ENCODE peak calls at places on chromosomes 1 and 21, in four cellular contexts. One of them, this sample, is unnamed.

GRCh38 chr1:155007253-155007828 is 4.7 kb downstream of the ZBTB7B start:
- DNase-seq in HepG2: no peak
- DNase-seq in K562: no peak
- DNase-seq in H1: no peak
- DNase-seq in this sample: no peak

GRCh38 chr1:119220980-119221379 is 80.5 kb upstream of the WARS2 start:
- DNase-seq in H1: no peak
- DNase-seq in HepG2: no peak
- DNase-seq in K562: no peak
- DNase-seq in this sample: no peak

GRCh38 chr1:215600867-215601266 is 33.8 kb downstream of the KCTD3 start:
- DNase-seq in HepG2: no peak
- DNase-seq in K562: no peak
- DNase-seq in H1: no peak
- DNase-seq in this sample: no peak

GRCh38 chr1:150362721-150363425 is 1.1 kb upstream of the RPRD2 start:
- DNase-seq in H1: no peak
- DNase-seq in HepG2: no peak
- DNase-seq in K562: peak
- DNase-seq in this sample: no peak

GRCh38 chr1:171055966-171056643 is 34.6 kb upstream of the FMO3 start:
- DNase-seq in HepG2: no peak
- DNase-seq in H1: no peak
- DNase-seq in K562: no peak
- DNase-seq in this sample: no peak

GRCh38 chr1:110595311-110595710 is 10.8 kb downstream of the KCNA2 start:
- DNase-seq in H1: no peak
- DNase-seq in K562: no peak
- DNase-seq in HepG2: no peak
- DNase-seq in this sample: no peak

GRCh38 chr1:206895320-206895719 is 1.9 kb upstream of the IL24 start:
- DNase-seq in H1: no peak
- DNase-seq in HepG2: no peak
- DNase-seq in K562: no peak
- DNase-seq in this sample: no peak

GRCh38 chr1:2322593-2323295 is 68.6 kb downstream of the MORN1 start:
- DNase-seq in H1: no peak
- DNase-seq in HepG2: no peak
- DNase-seq in K562: no peak
- DNase-seq in this sample: no peak

GRCh38 chr21:26909972-26910371 is 56.9 kb downstream of the ADAMTS5 start:
- DNase-seq in HepG2: no peak
- DNase-seq in K562: no peak
- DNase-seq in H1: peak
- DNase-seq in this sample: no peak

GRCh38 chr1:150578278-150579109 is 916 bp downstream of the MCL1 start:
- DNase-seq in HepG2: peak
- DNase-seq in H1: no peak
- DNase-seq in K562: peak
- DNase-seq in this sample: peak

GRCh38 chr1:201085902-201086735 is 26.1 kb downstream of the CACNA1S start:
- DNase-seq in K562: peak
- DNase-seq in HepG2: peak
- DNase-seq in H1: peak
- DNase-seq in this sample: no peak

GRCh38 chr1:4149281-4149680 is 249.2 kb upstream of the C1orf174 start:
- DNase-seq in K562: no peak
- DNase-seq in H1: no peak
- DNase-seq in HepG2: no peak
- DNase-seq in this sample: no peak

GRCh38 chr1:218557731-218558130 is 212.6 kb downstream of the TGFB2 start:
- DNase-seq in K562: peak
- DNase-seq in HepG2: no peak
- DNase-seq in H1: no peak
- DNase-seq in this sample: no peak

GRCh38 chr1:30099587-30099986 is 623.8 kb downstream of the MATN1 start:
- DNase-seq in H1: no peak
- DNase-seq in K562: no peak
- DNase-seq in HepG2: no peak
- DNase-seq in this sample: no peak

GRCh38 chr1:160413716-160414115 is 13.4 kb downstream of the VANGL2 start:
- DNase-seq in H1: no peak
- DNase-seq in HepG2: no peak
- DNase-seq in K562: no peak
- DNase-seq in this sample: no peak

GRCh38 chr1:172654535-172654934 is 4.4 kb upstream of the FASLG start:
- DNase-seq in HepG2: no peak
- DNase-seq in K562: peak
- DNase-seq in H1: no peak
- DNase-seq in this sample: no peak

GRCh38 chr1:10835423-10836421 is 39.3 kb upstream of the CASZ1 start:
- DNase-seq in H1: peak
- DNase-seq in HepG2: peak
- DNase-seq in K562: peak
- DNase-seq in this sample: no peak

GRCh38 chr21:28671549-28672195 is 321.0 kb downstream of the LTN1 start:
- DNase-seq in H1: no peak
- DNase-seq in HepG2: no peak
- DNase-seq in K562: no peak
- DNase-seq in this sample: no peak

GRCh38 chr1:33394716-33395115 is 36.2 kb downstream of the PHC2 start:
- DNase-seq in K562: no peak
- DNase-seq in H1: no peak
- DNase-seq in HepG2: no peak
- DNase-seq in this sample: no peak

GRCh38 chr1:91872560-91873081 is 13.3 kb downstream of the TGFBR3 start:
- DNase-seq in K562: peak
- DNase-seq in H1: no peak
- DNase-seq in HepG2: peak
- DNase-seq in this sample: no peak

GRCh38 chr1:174800221-174800791 is 199.4 kb upstream of the CACYBP start:
- DNase-seq in HepG2: no peak
- DNase-seq in H1: no peak
- DNase-seq in K562: no peak
- DNase-seq in this sample: no peak

GRCh38 chr1:16618719-16619118 is 5.4 kb upstream of the NBPF1 start:
- DNase-seq in K562: no peak
- DNase-seq in HepG2: no peak
- DNase-seq in H1: peak
- DNase-seq in this sample: no peak

GRCh38 chr1:40404670-40405462 is 31.3 kb downstream of the SMAP2 start:
- DNase-seq in HepG2: peak
- DNase-seq in K562: peak
- DNase-seq in H1: no peak
- DNase-seq in this sample: peak

GRCh38 chr1:99589186-99589636 is 56.7 kb upstream of the PALMD start:
- DNase-seq in H1: no peak
- DNase-seq in K562: no peak
- DNase-seq in HepG2: peak
- DNase-seq in this sample: no peak

GRCh38 chr1:15146971-15147376 is 6.6 kb upstream of the TMEM51 start:
- DNase-seq in HepG2: no peak
- DNase-seq in H1: no peak
- DNase-seq in K562: no peak
- DNase-seq in this sample: no peak

GRCh38 chr21:39923441-39923840 is 56.2 kb downstream of the PCP4 start:
- DNase-seq in K562: no peak
- DNase-seq in H1: no peak
- DNase-seq in HepG2: no peak
- DNase-seq in this sample: no peak

GRCh38 chr1:67469431-67469830 is 39.2 kb upstream of the SERBP1 start:
- DNase-seq in H1: no peak
- DNase-seq in K562: no peak
- DNase-seq in HepG2: no peak
- DNase-seq in this sample: no peak

GRCh38 chr21:33199516-33200217 is 30.1 kb upstream of the IFNAR2 start:
- DNase-seq in H1: no peak
- DNase-seq in K562: peak
- DNase-seq in HepG2: peak
- DNase-seq in this sample: peak
- TF ChIP-seq POLR2AphosphoS5 in H1: no peak
- TF ChIP-seq POLR2AphosphoS5 in K562: no peak
- TF ChIP-seq POLR2AphosphoS5 in HepG2: no peak
- TF ChIP-seq POLR2AphosphoS5 in this sample: no peak

DNA sequence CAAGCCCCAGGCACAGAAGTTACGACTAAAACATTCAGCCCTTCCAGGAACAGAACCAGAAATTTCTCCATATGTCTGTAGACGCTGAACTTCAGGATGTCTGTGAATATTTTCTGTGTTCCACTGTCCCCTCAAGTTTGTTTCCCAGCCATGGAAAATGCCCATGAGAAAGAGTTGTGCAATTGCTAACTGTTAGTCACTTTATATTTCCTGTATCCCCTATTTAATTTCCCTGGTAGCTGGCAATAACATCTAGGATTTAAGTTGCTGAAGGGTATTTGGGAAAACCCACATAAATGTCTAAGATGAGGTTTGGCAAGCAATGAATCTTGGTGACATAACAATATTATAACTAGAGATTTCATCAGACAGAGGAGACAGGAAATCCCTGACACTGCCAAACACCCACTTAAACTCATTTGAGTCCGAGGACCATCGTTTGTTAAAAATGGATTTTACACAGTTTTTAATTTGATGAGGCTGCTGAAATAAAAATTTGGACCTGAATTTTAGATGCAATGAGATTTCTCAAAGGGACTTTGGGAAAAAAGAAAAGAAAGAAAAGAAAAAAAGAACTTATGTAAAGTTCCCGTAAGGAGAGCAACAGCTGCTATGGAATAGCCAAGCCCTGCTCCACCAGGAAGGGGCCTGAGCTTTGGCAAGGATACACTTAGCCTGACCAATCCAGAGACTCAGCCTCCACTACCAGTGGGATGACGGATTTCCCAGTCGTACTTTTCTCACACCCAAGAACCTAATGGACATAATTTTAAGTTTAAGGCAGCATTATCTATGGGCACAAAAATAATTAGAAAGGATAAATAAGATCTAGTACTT is 21.8 kb upstream of the ERRFI1 start:
- DNase-seq in H1: no peak
- DNase-seq in HepG2: no peak
- DNase-seq in K562: no peak
- DNase-seq in this sample: no peak
- TF ChIP-seq GABPA in H1: no peak
- TF ChIP-seq GABPA in HepG2: no peak
- TF ChIP-seq GABPA in K562: no peak
- TF ChIP-seq GABPA in this sample: no peak

GRCh38 chr21:36704281-36704957 is 5.5 kb downstream of the SIM2 start:
- DNase-seq in H1: no peak
- DNase-seq in K562: no peak
- DNase-seq in HepG2: no peak
- DNase-seq in this sample: no peak
- TF ChIP-seq POLR2AphosphoS5 in H1: no peak
- TF ChIP-seq POLR2AphosphoS5 in K562: no peak
- TF ChIP-seq POLR2AphosphoS5 in HepG2: no peak
- TF ChIP-seq POLR2AphosphoS5 in this sample: no peak

DNA sequence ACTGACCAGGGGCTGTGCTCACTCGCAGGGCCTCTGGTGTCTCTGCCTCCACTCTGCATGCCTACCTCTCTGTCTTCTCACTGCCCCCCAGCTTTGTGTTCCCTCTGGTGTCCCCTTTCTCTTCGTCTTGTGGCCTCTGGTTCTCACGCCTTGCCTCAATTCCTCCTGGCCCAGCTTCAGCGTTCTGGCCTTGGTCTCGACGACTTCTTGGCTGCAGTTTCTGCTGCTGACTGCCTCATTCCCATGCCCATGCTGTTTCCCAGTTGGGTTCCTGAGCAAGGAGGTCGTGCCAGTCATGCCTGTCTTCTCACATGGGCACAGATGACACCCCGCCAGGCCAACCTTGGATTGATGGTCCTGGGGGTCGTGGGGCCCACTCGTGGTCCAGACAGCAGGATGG is 423.0 kb upstream of the VAMP3 start:
- DNase-seq in HepG2: no peak
- DNase-seq in H1: no peak
- DNase-seq in K562: no peak
- DNase-seq in this sample: no peak
- TF ChIP-seq GABPA in HepG2: no peak
- TF ChIP-seq GABPA in H1: no peak
- TF ChIP-seq GABPA in K562: no peak
- TF ChIP-seq GABPA in this sample: no peak

GRCh38 chr21:43707462-43707861 is 11.5 kb upstream of the PDXK start:
- DNase-seq in HepG2: no peak
- DNase-seq in H1: no peak
- DNase-seq in K562: no peak
- DNase-seq in this sample: no peak

GRCh38 chr21:43716376-43717165 is 2.4 kb upstream of the PDXK start:
- DNase-seq in H1: no peak
- DNase-seq in K562: no peak
- DNase-seq in HepG2: no peak
- DNase-seq in this sample: no peak

GRCh38 chr21:43717166-43717853 is 1.6 kb upstream of the PDXK start:
- DNase-seq in HepG2: no peak
- DNase-seq in K562: no peak
- DNase-seq in H1: no peak
- DNase-seq in this sample: no peak

GRCh38 chr21:43708745-43709381 is 10.1 kb upstream of the PDXK start:
- DNase-seq in H1: no peak
- DNase-seq in HepG2: no peak
- DNase-seq in K562: no peak
- DNase-seq in this sample: no peak

DNA sequence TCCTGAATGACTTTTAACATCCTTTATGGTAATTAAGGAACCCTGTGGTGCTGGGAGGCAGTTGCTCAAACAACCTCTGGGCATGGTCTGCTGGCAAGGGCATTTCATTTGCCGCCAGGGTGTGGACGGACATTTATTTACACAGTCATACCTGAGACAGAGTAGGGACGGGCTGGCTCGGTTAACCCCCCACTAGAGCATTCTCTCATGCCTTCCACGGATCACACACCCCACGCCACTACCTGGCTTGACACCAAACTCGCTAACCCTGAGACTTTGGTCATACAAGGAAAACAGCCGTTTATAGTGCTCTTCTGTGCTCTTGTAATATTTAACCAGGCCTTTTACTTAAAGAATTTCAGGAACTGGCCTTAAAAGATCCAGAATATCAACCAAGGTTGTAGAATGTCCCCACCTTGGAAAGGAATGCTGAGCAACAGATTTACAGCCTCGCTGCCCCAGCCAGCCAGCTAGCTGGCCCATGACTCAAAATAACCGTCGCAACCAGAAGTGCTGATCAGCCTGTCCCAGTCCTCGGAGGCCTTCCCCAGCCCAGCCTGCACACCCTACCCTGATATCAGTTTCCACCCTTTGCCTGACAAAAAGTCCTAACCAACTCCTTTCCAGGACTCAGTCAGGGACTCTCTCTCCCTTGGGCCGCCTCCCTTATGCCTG is 6.5 kb upstream of the PDXK start:
- DNase-seq in K562: peak
- DNase-seq in HepG2: no peak
- DNase-seq in H1: no peak
- DNase-seq in this sample: no peak
- TF ChIP-seq POLR2AphosphoS5 in K562: no peak
- TF ChIP-seq POLR2AphosphoS5 in HepG2: no peak
- TF ChIP-seq POLR2AphosphoS5 in H1: no peak
- TF ChIP-seq POLR2AphosphoS5 in this sample: no peak